ENCODE peak calls at places on chromosome 14, in nine cellular contexts. F, W, I, Q, C, Y, Z, T and O are unnamed samples.

GRCh38 chr14:104140213-104140462 is 1.8 kb downstream of the KIF26A start:
- DNase-seq in Y (no peak), C (no peak), F (no peak), Q (no peak), T (no peak), I (no peak), W (no peak), Z (no peak), O (no peak)

GRCh38 chr14:97218713-97219355 is 421.7 kb downstream of the VRK1 start:
- DNase-seq in W (peak; percentile 53), Q (peak; percentile 87), I (no peak), Z (no peak), Y (no peak), T (peak; percentile 61), F (peak; percentile 2), C (peak; percentile 59), O (no peak)

GRCh38 chr14:103733651-103734050 is 18.0 kb downstream of the ZFYVE21 start:
- DNase-seq in T (no peak), Y (no peak), Q (no peak), F (no peak), I (no peak), Z (no peak), W (no peak), C (no peak), O (no peak)

GRCh38 chr14:56810850-56811595 is 744 bp upstream of the OTX2 start:
- DNase-seq in T (no peak), Z (no peak), F (no peak), Q (peak; percentile 81), C (no peak), W (no peak), Y (no peak), I (no peak), O (no peak)

GRCh38 chr14:99736600-99737371 is 52.7 kb downstream of the CYP46A1 start:
- DNase-seq in T (no peak), Z (no peak), Y (no peak), Q (no peak), C (peak; percentile 44), I (peak; percentile 49), W (no peak), F (no peak), O (no peak)

GRCh38 chr14:92880351-92880750 is 42.6 kb upstream of the CHGA start:
- DNase-seq in I (no peak), C (no peak), T (no peak), F (no peak), Z (no peak), Y (no peak), Q (no peak), W (no peak), O (no peak)

GRCh38 chr14:55578511-55578910 is 1.5 kb upstream of the KTN1 start:
- DNase-seq in W (no peak), F (no peak), Q (no peak), Y (no peak), Z (no peak), I (no peak), T (no peak), C (no peak), O (no peak)

GRCh38 chr14:104293851-104294627 is 155.7 kb downstream of the KIF26A start:
- DNase-seq in C (no peak), I (no peak), T (no peak), F (no peak), Q (peak; percentile 72), Y (no peak), W (no peak), Z (no peak), O (no peak)

GRCh38 chr14:101843665-101844064 is 82.2 kb downstream of the PPP2R5C start:
- DNase-seq in Z (no peak), I (no peak), W (no peak), F (peak; percentile 39), C (no peak), T (peak; percentile 63), Q (no peak), Y (no peak), O (peak; percentile 80)

GRCh38 chr14:89911018-89911919 is 43.3 kb downstream of the EFCAB11 start:
- DNase-seq in C (peak; percentile 10), W (no peak), T (no peak), Z (no peak), F (no peak), Y (no peak), Q (peak; percentile 69), I (no peak), O (no peak)

GRCh38 chr14:96631030-96631429 is 128.8 kb downstream of the PAPOLA start:
- DNase-seq in Z (no peak), F (no peak), T (no peak), Y (no peak), Q (no peak), I (no peak), W (peak; percentile 82), C (no peak), O (no peak)

GRCh38 chr14:90555126-90556049 is 158.6 kb downstream of the CALM1 start:
- DNase-seq in Z (no peak), C (no peak), T (no peak), F (no peak), I (no peak), Q (no peak), Y (no peak), W (no peak), O (no peak)

GRCh38 chr14:101370593-101371569 is 190.4 kb upstream of the DIO3 start:
- DNase-seq in T (no peak), F (no peak), Q (no peak), Z (no peak), I (no peak), Y (no peak), C (no peak), W (peak; percentile 86), O (no peak)

DNA sequence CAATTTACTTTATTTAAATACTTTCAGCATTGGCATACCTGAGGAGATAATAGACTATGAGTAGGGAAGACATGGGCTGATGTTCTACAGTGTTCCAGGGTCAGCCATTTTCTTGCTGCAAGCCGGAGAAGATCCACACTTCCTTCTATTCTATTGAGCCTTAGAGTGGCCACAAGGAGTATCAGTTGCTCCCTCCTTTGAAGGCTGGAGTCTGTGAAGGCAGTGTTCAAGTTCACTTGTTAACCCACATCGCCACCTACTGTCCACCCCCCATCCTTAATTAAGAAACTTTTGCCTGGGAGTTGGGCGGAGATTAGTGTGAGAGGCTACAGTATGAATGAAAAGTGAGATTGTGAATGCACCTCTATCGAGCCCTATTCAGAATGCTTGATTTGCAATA is 666.6 kb downstream of the NRXN3 start:
- DNase-seq in F (no peak), C (peak; percentile 90), Z (no peak), I (peak; percentile 32), T (peak; percentile 46), W (no peak), Q (peak; percentile 93), Y (peak; percentile 54), O (peak; percentile 67)
- TF ChIP-seq CTCF in F (no peak), C (peak; percentile 41), Z (peak; percentile 46), I (no peak), T (peak; percentile 68), W (no peak), Q (peak; percentile 90), Y (peak; percentile 40), O (peak; percentile 60)

DNA sequence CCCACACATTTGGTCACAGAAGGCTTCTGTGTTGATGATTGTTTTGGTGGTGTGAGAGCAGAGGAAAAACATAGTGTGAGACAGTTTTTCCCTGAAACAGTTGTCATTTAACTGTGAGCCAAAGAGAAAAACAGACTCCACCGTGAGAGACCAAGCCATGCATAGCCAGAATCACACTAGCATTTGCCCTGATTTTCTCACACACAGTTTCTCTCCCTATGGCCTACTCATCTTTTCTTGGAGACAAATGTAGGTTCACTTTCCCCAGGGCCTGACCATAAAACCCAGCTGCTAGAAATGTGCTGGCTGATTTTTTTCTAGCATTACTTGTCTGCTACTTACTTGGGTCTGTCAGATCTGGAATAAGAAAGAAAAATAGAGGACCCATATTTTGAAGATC is 91.3 kb upstream of the FLRT2 start:
- DNase-seq in Y (no peak), Q (no peak), T (no peak), F (no peak), I (no peak), W (no peak), Z (no peak), C (no peak), O (no peak)
- H3K27ac ChIP-seq in Y (peak overlapping the region; percentile 87), Q (no peak overlapping the region), T (no peak overlapping the region), F (no peak overlapping the region), I (no peak overlapping the region), W (no peak overlapping the region), Z (no peak overlapping the region), C (no peak overlapping the region), O (no peak overlapping the region)

DNA sequence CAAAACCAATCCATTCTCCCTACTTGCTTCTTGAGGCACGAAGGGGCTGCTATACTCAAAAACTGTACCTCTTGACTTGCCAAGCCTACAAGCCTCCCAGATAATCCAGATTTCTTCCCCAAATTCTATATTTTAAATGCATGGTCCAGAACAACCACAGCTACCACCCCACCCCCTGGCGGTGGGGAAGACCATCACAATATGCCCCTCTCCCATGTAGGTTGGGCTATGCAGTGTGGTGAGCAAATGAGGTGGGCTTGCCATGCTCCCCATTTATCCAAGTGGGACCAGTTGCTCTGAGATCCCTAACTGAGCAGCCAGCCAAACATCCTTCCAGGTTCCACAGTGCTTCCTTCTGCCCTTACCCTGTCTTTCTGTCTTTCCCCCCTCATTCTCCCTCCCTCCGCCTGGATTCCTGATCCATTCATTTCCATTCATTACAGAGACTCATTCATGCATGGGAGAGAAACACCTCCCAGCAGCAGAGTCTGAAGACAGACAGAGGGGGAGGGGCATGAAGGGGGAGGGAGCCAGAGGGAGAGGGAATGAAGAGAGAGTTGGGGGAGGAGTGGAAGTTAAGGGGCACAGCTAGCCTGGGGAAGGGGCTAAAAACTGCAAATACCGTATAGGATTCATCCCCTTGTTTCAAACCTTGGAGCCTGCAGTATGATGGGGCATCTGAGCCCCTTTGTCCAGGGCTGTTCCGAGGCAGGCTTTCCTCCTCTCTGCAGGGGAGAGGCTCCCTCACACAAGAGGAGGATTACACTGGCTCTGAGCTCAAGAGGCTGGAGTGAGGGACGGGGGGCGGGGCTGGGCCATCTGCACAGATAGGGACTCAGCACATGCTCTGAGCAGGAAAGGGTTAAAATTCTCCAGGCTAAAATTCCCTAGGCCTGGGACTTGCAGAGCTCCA is 4.4 kb downstream of the ZNF219 start:
- DNase-seq in F (no peak), W (no peak), T (no peak), I (peak; percentile 18), C (peak; percentile 75), Q (peak; percentile 93), Z (no peak), Y (no peak), O (no peak)
- TF ChIP-seq CTCF in F (no peak), W (no peak), T (no peak), I (no peak), C (peak; percentile 43), Q (peak; percentile 68), Z (peak; percentile 54), Y (no peak), O (no peak)

GRCh38 chr14:49581961-49582210 is 4.3 kb downstream of the RPS29 start:
- DNase-seq in Y (no peak), Q (no peak), C (no peak), I (no peak), F (no peak), T (no peak), W (no peak), Z (no peak), O (no peak)

GRCh38 chr14:49581209-49581960 is 4.8 kb downstream of the RPS29 start:
- DNase-seq in I (no peak), W (no peak), Y (no peak), Q (peak; percentile 55), Z (no peak), F (no peak), T (no peak), C (no peak), O (no peak)

GRCh38 chr14:49578141-49578540 is 8.0 kb downstream of the RPS29 start:
- DNase-seq in I (no peak), Z (no peak), T (no peak), F (no peak), Q (no peak), W (no peak), C (no peak), Y (no peak), O (no peak)

GRCh38 chr14:49582211-49582977 is 3.8 kb downstream of the RPS29 start:
- DNase-seq in Q (no peak), W (no peak), Y (no peak), T (no peak), F (no peak), Z (no peak), I (no peak), C (no peak), O (no peak)

GRCh38 chr14:49579841-49580240 is 6.3 kb downstream of the RPS29 start:
- DNase-seq in Y (no peak), I (no peak), C (no peak), T (no peak), F (no peak), W (no peak), Z (no peak), Q (no peak), O (no peak)
- H3K27ac ChIP-seq in Y (no peak overlapping the region), I (no peak overlapping the region), C (peak overlapping the region; percentile 36), T (no peak overlapping the region), F (no peak overlapping the region), W (no peak overlapping the region), Z (no peak overlapping the region), Q (no peak overlapping the region), O (no peak overlapping the region)